ENCODE peak calls at places on chromosomes 11 and 22, in seven cellular contexts. B, P, V, W, H, O and E are unnamed samples.

GRCh38 chr11:66011239-66011784 is 496 bp upstream of the CST6 start:
- DNase-seq in B (no peak), P (no peak), H (no peak), W (no peak), O (no peak), V (no peak), E (peak)

GRCh38 chr22:31082606-31083376 is 1.7 kb downstream of the SMTN start:
- DNase-seq in V (peak), P (no peak), H (peak), O (no peak), B (peak), W (peak), E (no peak)

GRCh38 chr11:77799338-77799737 is 21.2 kb downstream of the RSF1 start:
- DNase-seq in H (no peak), P (no peak), W (no peak), O (no peak), B (no peak), V (no peak), E (no peak)

GRCh38 chr11:83019888-83020579 is 51.7 kb downstream of the RAB30 start:
- DNase-seq in P (no peak), B (peak), V (no peak), O (no peak), H (no peak), W (no peak), E (no peak)

GRCh38 chr11:66868726-66869291 is 11.9 kb downstream of the LRFN4 start:
- DNase-seq in W (no peak), B (no peak), O (no peak), V (no peak), H (peak), P (no peak), E (no peak)

GRCh38 chr11:102886999-102887398 is 12.2 kb upstream of the MMP12 start:
- DNase-seq in P (no peak), O (peak), B (no peak), W (no peak), H (no peak), V (no peak), E (no peak)

GRCh38 chr11:28834877-28835276 is 726.7 kb downstream of the METTL15 start:
- DNase-seq in O (peak), W (peak), B (no peak), P (peak), H (no peak), V (no peak), E (peak)

GRCh38 chr11:3905080-3905953 is 49.9 kb downstream of the STIM1 start:
- DNase-seq in B (peak), H (no peak), V (no peak), P (peak), O (no peak), W (peak), E (peak)

GRCh38 chr11:27187075-27187847 is 146.6 kb downstream of the BBOX1 start:
- DNase-seq in P (no peak), O (no peak), B (no peak), H (no peak), W (no peak), V (no peak), E (no peak)

GRCh38 chr22:20906387-20906767 is 10.8 kb upstream of the CRKL start:
- DNase-seq in P (no peak), W (no peak), B (no peak), V (no peak), O (no peak), H (no peak), E (no peak)

GRCh38 chr11:36195496-36196346 is 93.5 kb downstream of the COMMD9 start:
- DNase-seq in V (no peak), O (no peak), H (peak), B (no peak), W (peak), P (no peak), E (no peak)

GRCh38 chr11:76830639-76831312 is 29.9 kb upstream of the ACER3 start:
- DNase-seq in O (peak), B (no peak), V (no peak), W (peak), P (peak), H (peak), E (no peak)

GRCh38 chr11:1270476-1270875 is 39.0 kb downstream of the TOLLIP start:
- DNase-seq in O (no peak), V (no peak), P (no peak), H (no peak), W (no peak), B (no peak), E (no peak)

DNA sequence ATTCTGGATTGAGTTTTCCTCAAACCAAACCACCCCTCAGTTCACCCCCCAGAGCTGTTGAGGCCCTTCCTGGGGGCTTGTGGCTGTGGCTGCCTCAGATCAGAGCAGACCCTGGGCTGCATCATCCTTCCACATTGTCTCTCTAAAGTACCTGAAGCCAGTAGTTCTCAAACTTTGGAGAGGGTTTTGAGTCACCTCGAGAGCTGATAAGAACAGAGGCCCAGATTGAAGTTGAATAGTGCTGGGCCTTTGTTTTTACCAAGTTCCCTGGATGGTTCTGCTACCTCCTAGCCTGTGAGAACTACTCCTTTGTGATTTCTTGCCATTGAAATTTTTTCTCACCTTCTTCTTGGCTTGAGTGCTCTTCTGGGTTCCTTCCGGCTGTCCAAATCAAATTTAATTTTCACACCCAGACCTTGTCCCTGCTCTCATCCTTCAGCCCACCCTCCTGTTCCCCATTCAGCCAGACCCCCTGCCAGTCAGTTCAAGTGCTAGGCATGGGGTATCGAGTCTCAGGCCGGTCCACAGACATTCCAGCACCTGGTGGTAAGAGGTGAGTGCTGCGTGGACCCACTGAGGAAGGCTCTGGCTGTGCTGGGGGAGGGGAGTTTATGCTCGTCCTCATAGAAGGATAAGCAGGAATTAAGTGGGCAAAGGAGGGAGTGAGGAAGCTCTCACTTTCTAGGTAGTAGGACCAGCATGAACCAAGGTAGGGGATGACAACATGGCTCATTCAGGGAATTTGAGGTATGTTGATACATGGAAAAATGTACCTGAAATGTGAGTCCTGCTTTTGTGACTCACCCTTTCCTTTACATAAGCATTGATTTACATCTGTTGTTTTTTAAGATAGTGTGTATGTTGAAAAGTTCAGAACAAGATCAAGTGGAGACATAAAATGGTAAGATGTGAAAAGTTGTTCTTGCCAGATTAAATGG is 116.5 kb downstream of the PTPRJ start:
- DNase-seq in H (no peak), W (no peak), V (no peak), O (no peak), P (no peak), B (no peak), E (no peak)
- TF ChIP-seq CTCF in H (no peak), W (no peak), V (no peak), O (peak), P (no peak), B (no peak), E (no peak)

DNA sequence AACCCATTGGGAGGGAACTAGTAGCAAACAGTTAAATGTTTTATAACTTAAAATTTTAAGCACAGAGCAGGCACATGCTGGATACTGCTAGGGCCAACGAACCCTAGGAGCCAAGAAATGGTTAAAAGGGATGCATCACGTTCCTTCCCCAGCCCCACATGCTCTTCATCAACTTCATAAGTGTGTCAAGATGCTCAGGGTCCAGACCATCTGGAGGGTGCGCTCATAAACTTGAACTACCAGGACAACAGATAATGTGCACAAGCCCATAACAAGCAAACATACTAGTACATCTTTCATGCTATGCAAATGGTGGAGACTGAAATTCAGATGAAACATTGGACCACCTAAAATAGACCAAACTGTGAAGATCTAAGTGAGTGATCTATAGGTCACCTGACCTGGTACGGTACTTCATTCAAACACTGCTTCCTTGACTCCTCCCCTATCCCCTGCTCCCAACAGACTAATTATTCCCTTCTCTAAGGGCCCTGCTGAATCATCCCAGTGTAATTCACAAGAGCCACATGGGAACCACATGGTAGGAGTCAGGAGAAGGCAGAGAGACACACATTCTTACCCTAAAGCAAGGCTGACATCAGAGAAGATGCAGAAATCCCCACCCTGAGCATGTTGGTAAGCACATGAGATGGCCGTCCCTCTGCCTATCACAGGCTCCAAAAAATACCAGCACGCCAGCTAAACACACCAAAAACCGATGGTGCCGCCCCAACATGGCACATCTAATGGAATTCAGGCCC is 83.9 kb downstream of the ETS1 start:
- DNase-seq in O (no peak), H (no peak), V (no peak), B (no peak), W (peak), P (peak), E (no peak)
- H3K4me3 ChIP-seq in O (no peak), H (no peak), V (no peak), B (no peak), W (no peak), P (no peak), E (no peak)

GRCh38 chr11:64251986-64252837 is 882 bp downstream of the PLCB3 start:
- DNase-seq in H (peak), V (peak), P (no peak), W (peak), B (no peak), O (no peak), E (no peak)
- TF ChIP-seq CTCF in H (peak), V (no peak), P (peak), W (peak), B (no peak), O (peak), E (peak)

GRCh38 chr11:2684581-2684980 is 15.2 kb downstream of the KCNQ1OT1 start:
- DNase-seq in O (no peak), H (no peak), B (no peak), V (peak), P (no peak), W (no peak), E (no peak)

GRCh38 chr11:2685051-2685450 is 14.7 kb downstream of the KCNQ1OT1 start:
- DNase-seq in H (no peak), V (peak), B (no peak), W (no peak), P (no peak), O (no peak), E (no peak)

GRCh38 chr11:2679011-2679676 is 20.6 kb downstream of the KCNQ1OT1 start:
- DNase-seq in O (no peak), H (no peak), V (no peak), P (no peak), B (no peak), W (no peak), E (no peak)

GRCh38 chr11:2678396-2678795 is 21.4 kb downstream of the KCNQ1OT1 start:
- DNase-seq in H (no peak), V (no peak), P (no peak), B (no peak), O (no peak), W (no peak), E (no peak)

GRCh38 chr11:2681408-2682145 is 18.2 kb downstream of the KCNQ1OT1 start:
- DNase-seq in H (no peak), O (no peak), P (no peak), V (no peak), W (no peak), B (no peak), E (no peak)
- H3K4me3 ChIP-seq in H (no peak), O (no peak), P (no peak), V (no peak), W (no peak), B (no peak), E (no peak)

GRCh38 chr22:46796566-46797195 is 34.2 kb downstream of the TBC1D22A start:
- DNase-seq in P (no peak), O (no peak), H (no peak), V (peak), W (no peak), B (no peak), E (no peak)

GRCh38 chr22:46795845-46796565 is 33.6 kb downstream of the TBC1D22A start:
- DNase-seq in B (no peak), H (no peak), W (no peak), V (peak), P (no peak), O (no peak), E (no peak)

GRCh38 chr22:46798041-46798365 is 35.6 kb downstream of the TBC1D22A start:
- DNase-seq in V (peak), W (no peak), H (no peak), O (no peak), B (no peak), P (no peak), E (no peak)

GRCh38 chr22:46798366-46799057 is 36.1 kb downstream of the TBC1D22A start:
- DNase-seq in B (no peak), P (no peak), W (peak), H (peak), O (no peak), V (peak), E (no peak)

DNA sequence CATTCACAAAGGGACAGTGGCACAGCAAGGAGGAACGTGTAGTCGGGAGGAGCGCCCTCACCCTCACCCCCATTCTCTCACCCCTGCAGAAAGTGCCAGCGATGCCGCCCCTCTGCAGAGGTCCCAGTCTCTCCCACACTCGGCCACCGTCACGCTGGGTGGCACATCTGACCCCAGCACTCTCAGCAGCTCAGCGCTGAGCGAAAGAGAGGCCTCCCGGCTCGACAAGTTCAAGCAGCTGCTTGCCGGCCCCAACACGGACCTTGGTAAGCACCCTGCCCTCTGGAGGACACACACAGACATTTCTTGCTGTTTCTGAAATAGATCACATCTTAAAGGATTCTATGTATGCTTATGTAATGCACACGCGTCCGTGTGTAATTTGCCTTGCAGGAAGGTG is 34.9 kb downstream of the TBC1D22A start:
- DNase-seq in P (no peak), H (no peak), W (peak), V (peak), B (no peak), O (no peak), E (no peak)
- TF ChIP-seq CTCF in P (peak), H (peak), W (peak), V (no peak), B (no peak), O (peak), E (peak)

DNA sequence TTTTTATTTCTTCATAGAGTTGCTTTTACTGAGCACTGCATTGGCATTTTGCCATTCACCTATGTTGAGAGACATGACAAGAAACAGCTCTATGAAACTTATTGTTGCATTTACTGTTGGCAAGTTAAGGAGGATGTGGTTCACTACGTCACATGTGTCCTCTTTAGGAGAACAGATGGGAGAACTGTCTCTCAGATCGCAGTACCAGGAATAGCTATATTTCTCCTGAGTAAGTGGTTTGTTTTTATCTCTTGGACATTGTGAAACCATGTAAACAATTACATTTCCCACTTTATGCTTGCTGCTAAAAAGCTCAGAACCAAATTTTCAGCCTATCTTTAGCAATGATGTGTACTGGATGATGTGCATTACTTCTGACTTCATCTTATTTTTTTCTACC is 34.8 kb upstream of the PSMA1 start:
- DNase-seq in P (no peak), O (no peak), W (peak), B (peak), H (no peak), V (no peak), E (no peak)
- H3K4me3 ChIP-seq in P (no peak), O (no peak), W (no peak), B (no peak), H (no peak), V (no peak), E (no peak)

GRCh38 chr11:97460091-97460490 is 1070.3 kb downstream of the JRKL start:
- DNase-seq in H (peak), B (no peak), O (no peak), P (no peak), V (no peak), W (no peak), E (no peak)

GRCh38 chr11:97451441-97451840 is 1061.6 kb downstream of the JRKL start:
- DNase-seq in O (no peak), P (no peak), B (no peak), H (no peak), V (no peak), W (no peak), E (no peak)

DNA sequence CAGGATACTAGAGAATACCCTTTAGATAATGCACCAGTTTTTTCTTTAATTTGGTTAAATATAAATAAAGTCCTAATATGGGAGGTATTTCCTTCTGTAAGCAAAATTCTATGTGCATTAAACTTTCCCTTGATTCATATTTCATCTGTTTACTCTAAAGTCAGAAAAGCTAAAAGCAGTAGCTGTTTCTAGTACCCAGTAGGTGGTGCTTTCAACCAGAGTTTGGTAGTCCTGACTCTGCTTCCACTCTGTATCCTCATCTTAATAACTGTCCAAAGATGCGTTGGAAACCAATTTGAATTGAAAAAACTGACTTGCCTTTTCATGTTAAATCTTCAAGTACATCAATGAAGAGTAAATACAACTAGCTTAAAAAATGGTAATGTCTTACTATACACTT is 1065.2 kb downstream of the JRKL start:
- DNase-seq in B (no peak), P (no peak), W (peak), V (no peak), H (peak), O (peak), E (no peak)
- TF ChIP-seq CTCF in B (no peak), P (no peak), W (no peak), V (no peak), H (peak), O (peak), E (peak)